ENCODE peak calls at places on chromosomes 7 and 10, in four cellular contexts. One of them, this sample, is unnamed.

GRCh38 chr10:33609546-33609945 is 275.1 kb upstream of the NRP1 start:
- DNase-seq in cardiac fibroblast: no peak
- DNase-seq in dorsolateral prefrontal cortex: no peak
- DNase-seq in lower lobe of right lung: no peak
- DNase-seq in this sample: no peak

GRCh38 chr10:18594574-18595156 is 56.7 kb downstream of the NSUN6 start:
- DNase-seq in cardiac fibroblast: no peak
- DNase-seq in dorsolateral prefrontal cortex: no peak
- DNase-seq in lower lobe of right lung: no peak
- DNase-seq in this sample: no peak

GRCh38 chr7:19107392-19108147 is 9.9 kb downstream of the TWIST1 start:
- DNase-seq in cardiac fibroblast: peak
- DNase-seq in dorsolateral prefrontal cortex: no peak
- DNase-seq in lower lobe of right lung: no peak
- DNase-seq in this sample: no peak

GRCh38 chr10:43878386-43878785 is 229.7 kb upstream of the ZNF32 start:
- DNase-seq in cardiac fibroblast: peak
- DNase-seq in dorsolateral prefrontal cortex: no peak
- DNase-seq in lower lobe of right lung: peak
- DNase-seq in this sample: peak

GRCh38 chr7:50837965-50838364 is 55.3 kb upstream of the GRB10 start:
- DNase-seq in cardiac fibroblast: peak
- DNase-seq in dorsolateral prefrontal cortex: no peak
- DNase-seq in lower lobe of right lung: no peak
- DNase-seq in this sample: no peak

GRCh38 chr7:123285076-123285700 is 85.4 kb upstream of the SLC13A1 start:
- DNase-seq in cardiac fibroblast: no peak
- DNase-seq in dorsolateral prefrontal cortex: no peak
- DNase-seq in lower lobe of right lung: no peak
- DNase-seq in this sample: no peak

GRCh38 chr10:78176320-78177012 is 142.8 kb downstream of the RPS24 start:
- DNase-seq in cardiac fibroblast: no peak
- DNase-seq in dorsolateral prefrontal cortex: no peak
- DNase-seq in lower lobe of right lung: no peak
- DNase-seq in this sample: peak

GRCh38 chr7:157770716-157771320 is 434.0 kb downstream of the DNAJB6 start:
- DNase-seq in cardiac fibroblast: no peak
- DNase-seq in dorsolateral prefrontal cortex: no peak
- DNase-seq in lower lobe of right lung: no peak
- DNase-seq in this sample: no peak

GRCh38 chr7:41130021-41130420 is 572.9 kb downstream of the INHBA start:
- DNase-seq in cardiac fibroblast: no peak
- DNase-seq in dorsolateral prefrontal cortex: no peak
- DNase-seq in lower lobe of right lung: no peak
- DNase-seq in this sample: no peak

GRCh38 chr10:70312972-70313371 is 29.2 kb upstream of the NPFFR1 start:
- DNase-seq in cardiac fibroblast: no peak
- DNase-seq in dorsolateral prefrontal cortex: no peak
- DNase-seq in lower lobe of right lung: no peak
- DNase-seq in this sample: no peak

GRCh38 chr10:33211123-33211878 is 123.2 kb downstream of the NRP1 start:
- DNase-seq in cardiac fibroblast: peak
- DNase-seq in dorsolateral prefrontal cortex: no peak
- DNase-seq in lower lobe of right lung: no peak
- DNase-seq in this sample: no peak

GRCh38 chr7:149635561-149636329 is 137.6 kb downstream of the ZNF467 start:
- DNase-seq in cardiac fibroblast: peak
- DNase-seq in dorsolateral prefrontal cortex: no peak
- DNase-seq in lower lobe of right lung: no peak
- DNase-seq in this sample: no peak

GRCh38 chr10:86630079-86630478 is 24.3 kb upstream of the OPN4 start:
- DNase-seq in cardiac fibroblast: no peak
- DNase-seq in dorsolateral prefrontal cortex: no peak
- DNase-seq in lower lobe of right lung: no peak
- DNase-seq in this sample: no peak

GRCh38 chr7:92335574-92335973 is 89.8 kb downstream of the ANKIB1 start:
- DNase-seq in cardiac fibroblast: no peak
- DNase-seq in dorsolateral prefrontal cortex: no peak
- DNase-seq in lower lobe of right lung: no peak
- DNase-seq in this sample: no peak

GRCh38 chr7:92330835-92331438 is 85.2 kb downstream of the ANKIB1 start:
- DNase-seq in cardiac fibroblast: no peak
- DNase-seq in dorsolateral prefrontal cortex: no peak
- DNase-seq in lower lobe of right lung: no peak
- DNase-seq in this sample: no peak

GRCh38 chr7:92331508-92331907 is 85.7 kb downstream of the ANKIB1 start:
- DNase-seq in cardiac fibroblast: no peak
- DNase-seq in dorsolateral prefrontal cortex: no peak
- DNase-seq in lower lobe of right lung: no peak
- DNase-seq in this sample: no peak

DNA sequence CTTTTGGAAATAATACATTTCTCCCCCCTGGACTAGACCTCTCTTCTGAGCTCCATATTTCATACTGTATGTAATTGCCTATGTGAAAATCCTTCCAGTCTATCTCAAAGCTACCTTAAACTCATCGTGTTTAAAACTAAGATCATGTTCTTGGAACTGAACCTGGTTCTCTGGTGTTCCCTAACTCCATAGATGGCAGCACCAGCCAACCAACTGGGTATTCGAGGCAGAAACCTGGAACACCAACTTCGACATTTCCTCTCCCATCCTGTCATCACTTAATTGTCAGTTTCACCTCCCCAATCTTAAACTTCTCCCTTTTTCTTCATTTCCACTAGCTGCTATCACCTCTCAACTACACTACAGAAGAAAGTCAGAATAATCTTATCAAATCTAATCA is 87.0 kb downstream of the ANKIB1 start:
- DNase-seq in cardiac fibroblast: no peak
- DNase-seq in dorsolateral prefrontal cortex: no peak
- DNase-seq in lower lobe of right lung: no peak
- DNase-seq in this sample: no peak
- H3K4me3 ChIP-seq in cardiac fibroblast: no peak
- H3K4me3 ChIP-seq in dorsolateral prefrontal cortex: no peak
- H3K4me3 ChIP-seq in lower lobe of right lung: no peak
- H3K4me3 ChIP-seq in this sample: no peak

GRCh38 chr7:87476179-87476557 is 688 bp upstream of the ABCB4 start:
- DNase-seq in cardiac fibroblast: no peak
- DNase-seq in dorsolateral prefrontal cortex: no peak
- DNase-seq in lower lobe of right lung: no peak
- DNase-seq in this sample: no peak
- H3K4me3 ChIP-seq in cardiac fibroblast: no peak
- H3K4me3 ChIP-seq in dorsolateral prefrontal cortex: peak
- H3K4me3 ChIP-seq in lower lobe of right lung: peak
- H3K4me3 ChIP-seq in this sample: peak

GRCh38 chr7:130941322-130942210 is 207.6 kb upstream of the KLF14 start:
- DNase-seq in cardiac fibroblast: peak
- DNase-seq in dorsolateral prefrontal cortex: no peak
- DNase-seq in lower lobe of right lung: peak
- DNase-seq in this sample: peak
- H3K4me3 ChIP-seq in cardiac fibroblast: peak
- H3K4me3 ChIP-seq in dorsolateral prefrontal cortex: peak
- H3K4me3 ChIP-seq in lower lobe of right lung: peak
- H3K4me3 ChIP-seq in this sample: peak

GRCh38 chr10:35511649-35512048 is 93.5 kb upstream of the GJD4 start:
- DNase-seq in cardiac fibroblast: no peak
- DNase-seq in dorsolateral prefrontal cortex: no peak
- DNase-seq in lower lobe of right lung: no peak
- DNase-seq in this sample: no peak
- H3K4me3 ChIP-seq in cardiac fibroblast: no peak
- H3K4me3 ChIP-seq in dorsolateral prefrontal cortex: no peak
- H3K4me3 ChIP-seq in lower lobe of right lung: no peak
- H3K4me3 ChIP-seq in this sample: no peak